ENCODE peak calls at places on chromosomes 13 and 19, in six cellular contexts. One of them, this sample, is unnamed.

GRCh38 chr19:11848594-11849263 is at the start of gene ZNF439:
- DNase-seq in GM03348: peak
- DNase-seq in KG1: peak
- DNase-seq in H7: peak
- DNase-seq in CD8-positive, alpha-beta T cell: peak
- DNase-seq in activated CD4-positive, alpha-beta T cell treated with anti-CD3 and anti-CD28 coated beads, Interleukin-2, amount 50 U/mL, for 48 hours: peak
- DNase-seq in this sample: peak

GRCh38 chr19:43450545-43450997 is 14.8 kb downstream of the LYPD3 start:
- DNase-seq in H7: no peak
- DNase-seq in KG1: no peak
- DNase-seq in GM03348: peak
- DNase-seq in activated CD4-positive, alpha-beta T cell treated with anti-CD3 and anti-CD28 coated beads, Interleukin-2, amount 50 U/mL, for 48 hours: no peak
- DNase-seq in CD8-positive, alpha-beta T cell: no peak
- DNase-seq in this sample: no peak

GRCh38 chr19:41411682-41412265 is 14.2 kb downstream of the BCKDHA start:
- DNase-seq in H7: no peak
- DNase-seq in activated CD4-positive, alpha-beta T cell treated with anti-CD3 and anti-CD28 coated beads, Interleukin-2, amount 50 U/mL, for 48 hours: no peak
- DNase-seq in GM03348: no peak
- DNase-seq in KG1: no peak
- DNase-seq in CD8-positive, alpha-beta T cell: no peak
- DNase-seq in this sample: peak

GRCh38 chr13:39201075-39201630 is 162.9 kb downstream of the NHLRC3 start:
- DNase-seq in H7: no peak
- DNase-seq in GM03348: no peak
- DNase-seq in activated CD4-positive, alpha-beta T cell treated with anti-CD3 and anti-CD28 coated beads, Interleukin-2, amount 50 U/mL, for 48 hours: no peak
- DNase-seq in KG1: no peak
- DNase-seq in CD8-positive, alpha-beta T cell: no peak
- DNase-seq in this sample: no peak

GRCh38 chr19:50893047-50893737 is 18.0 kb downstream of the KLK4 start:
- DNase-seq in H7: peak
- DNase-seq in activated CD4-positive, alpha-beta T cell treated with anti-CD3 and anti-CD28 coated beads, Interleukin-2, amount 50 U/mL, for 48 hours: no peak
- DNase-seq in KG1: no peak
- DNase-seq in GM03348: no peak
- DNase-seq in CD8-positive, alpha-beta T cell: no peak
- DNase-seq in this sample: no peak

GRCh38 chr19:51098366-51099069 is 9.7 kb downstream of the CTU1 start:
- DNase-seq in activated CD4-positive, alpha-beta T cell treated with anti-CD3 and anti-CD28 coated beads, Interleukin-2, amount 50 U/mL, for 48 hours: peak
- DNase-seq in CD8-positive, alpha-beta T cell: no peak
- DNase-seq in H7: peak
- DNase-seq in GM03348: no peak
- DNase-seq in KG1: no peak
- DNase-seq in this sample: no peak

GRCh38 chr19:17716309-17716929 is 2.9 kb upstream of the MAP1S start:
- DNase-seq in CD8-positive, alpha-beta T cell: no peak
- DNase-seq in KG1: no peak
- DNase-seq in GM03348: no peak
- DNase-seq in H7: peak
- DNase-seq in activated CD4-positive, alpha-beta T cell treated with anti-CD3 and anti-CD28 coated beads, Interleukin-2, amount 50 U/mL, for 48 hours: no peak
- DNase-seq in this sample: no peak

GRCh38 chr19:36686365-36687213 is 823 bp upstream of the ZNF567 start:
- DNase-seq in CD8-positive, alpha-beta T cell: no peak
- DNase-seq in H7: peak
- DNase-seq in KG1: no peak
- DNase-seq in GM03348: peak
- DNase-seq in activated CD4-positive, alpha-beta T cell treated with anti-CD3 and anti-CD28 coated beads, Interleukin-2, amount 50 U/mL, for 48 hours: no peak
- DNase-seq in this sample: peak

GRCh38 chr19:34261335-34262109 is 7.2 kb downstream of the GARRE1 start:
- DNase-seq in KG1: no peak
- DNase-seq in activated CD4-positive, alpha-beta T cell treated with anti-CD3 and anti-CD28 coated beads, Interleukin-2, amount 50 U/mL, for 48 hours: no peak
- DNase-seq in GM03348: no peak
- DNase-seq in H7: no peak
- DNase-seq in CD8-positive, alpha-beta T cell: no peak
- DNase-seq in this sample: no peak

GRCh38 chr13:50400930-50401553 is 385.8 kb downstream of the KCNRG start:
- DNase-seq in CD8-positive, alpha-beta T cell: no peak
- DNase-seq in GM03348: peak
- DNase-seq in H7: no peak
- DNase-seq in KG1: no peak
- DNase-seq in activated CD4-positive, alpha-beta T cell treated with anti-CD3 and anti-CD28 coated beads, Interleukin-2, amount 50 U/mL, for 48 hours: no peak
- DNase-seq in this sample: peak

GRCh38 chr13:20401958-20402856 is 123.5 kb downstream of the CRYL1 start:
- DNase-seq in CD8-positive, alpha-beta T cell: no peak
- DNase-seq in activated CD4-positive, alpha-beta T cell treated with anti-CD3 and anti-CD28 coated beads, Interleukin-2, amount 50 U/mL, for 48 hours: no peak
- DNase-seq in KG1: no peak
- DNase-seq in GM03348: peak
- DNase-seq in H7: no peak
- DNase-seq in this sample: peak

GRCh38 chr13:44921931-44922758 is 67.1 kb downstream of the NUFIP1 start:
- DNase-seq in H7: no peak
- DNase-seq in CD8-positive, alpha-beta T cell: no peak
- DNase-seq in KG1: no peak
- DNase-seq in activated CD4-positive, alpha-beta T cell treated with anti-CD3 and anti-CD28 coated beads, Interleukin-2, amount 50 U/mL, for 48 hours: no peak
- DNase-seq in GM03348: peak
- DNase-seq in this sample: peak

GRCh38 chr19:43636121-43636683 is 3.4 kb downstream of the CADM4 start:
- DNase-seq in CD8-positive, alpha-beta T cell: no peak
- DNase-seq in H7: peak
- DNase-seq in GM03348: no peak
- DNase-seq in KG1: no peak
- DNase-seq in activated CD4-positive, alpha-beta T cell treated with anti-CD3 and anti-CD28 coated beads, Interleukin-2, amount 50 U/mL, for 48 hours: no peak
- DNase-seq in this sample: no peak

GRCh38 chr13:44052843-44053607 is 173.3 kb downstream of the LACC1 start:
- DNase-seq in activated CD4-positive, alpha-beta T cell treated with anti-CD3 and anti-CD28 coated beads, Interleukin-2, amount 50 U/mL, for 48 hours: no peak
- DNase-seq in GM03348: peak
- DNase-seq in KG1: no peak
- DNase-seq in H7: no peak
- DNase-seq in CD8-positive, alpha-beta T cell: no peak
- DNase-seq in this sample: no peak

GRCh38 chr13:34357435-34358232 is 539.7 kb downstream of the RFC3 start:
- DNase-seq in activated CD4-positive, alpha-beta T cell treated with anti-CD3 and anti-CD28 coated beads, Interleukin-2, amount 50 U/mL, for 48 hours: no peak
- DNase-seq in GM03348: peak
- DNase-seq in CD8-positive, alpha-beta T cell: no peak
- DNase-seq in KG1: peak
- DNase-seq in H7: no peak
- DNase-seq in this sample: peak

GRCh38 chr13:101755228-101755887 is 302.9 kb downstream of the ITGBL1 start:
- DNase-seq in GM03348: no peak
- DNase-seq in CD8-positive, alpha-beta T cell: no peak
- DNase-seq in H7: no peak
- DNase-seq in KG1: no peak
- DNase-seq in activated CD4-positive, alpha-beta T cell treated with anti-CD3 and anti-CD28 coated beads, Interleukin-2, amount 50 U/mL, for 48 hours: no peak
- DNase-seq in this sample: no peak

GRCh38 chr19:19385900-19386339 is 19.6 kb upstream of the GATAD2A start:
- DNase-seq in H7: no peak
- DNase-seq in KG1: no peak
- DNase-seq in CD8-positive, alpha-beta T cell: peak
- DNase-seq in GM03348: no peak
- DNase-seq in activated CD4-positive, alpha-beta T cell treated with anti-CD3 and anti-CD28 coated beads, Interleukin-2, amount 50 U/mL, for 48 hours: peak
- DNase-seq in this sample: no peak

GRCh38 chr13:58773280-58773859 is 1141.8 kb downstream of the PCDH17 start:
- DNase-seq in GM03348: no peak
- DNase-seq in activated CD4-positive, alpha-beta T cell treated with anti-CD3 and anti-CD28 coated beads, Interleukin-2, amount 50 U/mL, for 48 hours: no peak
- DNase-seq in H7: no peak
- DNase-seq in KG1: no peak
- DNase-seq in CD8-positive, alpha-beta T cell: no peak
- DNase-seq in this sample: no peak

GRCh38 chr19:18768046-18768771 is 22.9 kb downstream of the COMP start:
- DNase-seq in CD8-positive, alpha-beta T cell: no peak
- DNase-seq in activated CD4-positive, alpha-beta T cell treated with anti-CD3 and anti-CD28 coated beads, Interleukin-2, amount 50 U/mL, for 48 hours: no peak
- DNase-seq in GM03348: no peak
- DNase-seq in H7: peak
- DNase-seq in KG1: no peak
- DNase-seq in this sample: no peak

GRCh38 chr13:66693656-66694055 is 536.5 kb downstream of the PCDH9 start:
- DNase-seq in activated CD4-positive, alpha-beta T cell treated with anti-CD3 and anti-CD28 coated beads, Interleukin-2, amount 50 U/mL, for 48 hours: no peak
- DNase-seq in H7: no peak
- DNase-seq in CD8-positive, alpha-beta T cell: no peak
- DNase-seq in GM03348: no peak
- DNase-seq in KG1: no peak
- DNase-seq in this sample: no peak

GRCh38 chr13:107434347-107434746 is 781.0 kb downstream of the LIG4 start:
- DNase-seq in GM03348: no peak
- DNase-seq in KG1: no peak
- DNase-seq in CD8-positive, alpha-beta T cell: no peak
- DNase-seq in activated CD4-positive, alpha-beta T cell treated with anti-CD3 and anti-CD28 coated beads, Interleukin-2, amount 50 U/mL, for 48 hours: no peak
- DNase-seq in H7: no peak
- DNase-seq in this sample: no peak

GRCh38 chr13:114282143-114282685 is 813 bp downstream of the UPF3A start:
- DNase-seq in KG1: peak
- DNase-seq in H7: peak
- DNase-seq in GM03348: peak
- DNase-seq in activated CD4-positive, alpha-beta T cell treated with anti-CD3 and anti-CD28 coated beads, Interleukin-2, amount 50 U/mL, for 48 hours: peak
- DNase-seq in CD8-positive, alpha-beta T cell: peak
- DNase-seq in this sample: peak

GRCh38 chr13:106407338-106407737 is 128.1 kb downstream of the EFNB2 start:
- DNase-seq in H7: no peak
- DNase-seq in activated CD4-positive, alpha-beta T cell treated with anti-CD3 and anti-CD28 coated beads, Interleukin-2, amount 50 U/mL, for 48 hours: no peak
- DNase-seq in CD8-positive, alpha-beta T cell: no peak
- DNase-seq in KG1: no peak
- DNase-seq in GM03348: no peak
- DNase-seq in this sample: no peak

GRCh38 chr19:16160943-16161560 is 12.3 kb downstream of the CIB3 start:
- DNase-seq in H7: no peak
- DNase-seq in KG1: no peak
- DNase-seq in GM03348: peak
- DNase-seq in activated CD4-positive, alpha-beta T cell treated with anti-CD3 and anti-CD28 coated beads, Interleukin-2, amount 50 U/mL, for 48 hours: peak
- DNase-seq in CD8-positive, alpha-beta T cell: no peak
- DNase-seq in this sample: peak

GRCh38 chr19:14146789-14147216 is 10.4 kb upstream of the ASF1B start:
- DNase-seq in H7: peak
- DNase-seq in activated CD4-positive, alpha-beta T cell treated with anti-CD3 and anti-CD28 coated beads, Interleukin-2, amount 50 U/mL, for 48 hours: no peak
- DNase-seq in KG1: no peak
- DNase-seq in GM03348: peak
- DNase-seq in CD8-positive, alpha-beta T cell: no peak
- DNase-seq in this sample: no peak

GRCh38 chr13:77184455-77184854 is 142.4 kb downstream of the MYCBP2 start:
- DNase-seq in CD8-positive, alpha-beta T cell: no peak
- DNase-seq in activated CD4-positive, alpha-beta T cell treated with anti-CD3 and anti-CD28 coated beads, Interleukin-2, amount 50 U/mL, for 48 hours: peak
- DNase-seq in H7: no peak
- DNase-seq in GM03348: no peak
- DNase-seq in KG1: no peak
- DNase-seq in this sample: no peak

GRCh38 chr19:2167896-2168618 is 4.3 kb downstream of the DOT1L start:
- DNase-seq in H7: peak
- DNase-seq in GM03348: no peak
- DNase-seq in CD8-positive, alpha-beta T cell: peak
- DNase-seq in activated CD4-positive, alpha-beta T cell treated with anti-CD3 and anti-CD28 coated beads, Interleukin-2, amount 50 U/mL, for 48 hours: peak
- DNase-seq in KG1: peak
- DNase-seq in this sample: peak

This sample was measured in adrenal gland.